ENCODE peak calls at places on chromosomes 16 and 17, in nine cellular contexts. V is cardiac muscle cell, A is HepG2, L is esophagus squamous epithelium, W is tibial nerve, J is left ventricle myocardium inferior, S is Peyer's patch, U is A549, G is tibial artery. B is an unnamed sample.

GRCh38 chr16:57548424-57548823 is 6.0 kb downstream of the ADGRG5 start:
- DNase-seq in A (no peak), V (no peak), J (no peak), S (no peak), W (no peak), G (no peak), L (no peak), U (no peak), B (no peak)

GRCh38 chr16:86252596-86252995 is 257.7 kb upstream of the FOXF1 start:
- DNase-seq in G (no peak), V (peak; percentile 54), A (no peak), J (no peak), L (no peak), U (peak; percentile 35), S (no peak), W (no peak), B (no peak)

GRCh38 chr16:1769402-1770300 is 1.7 kb downstream of the NME3 start:
- DNase-seq in L (no peak), U (no peak), W (no peak), G (no peak), S (no peak), V (no peak), J (no peak), A (no peak), B (no peak)

GRCh38 chr17:81436294-81436849 is 41.1 kb downstream of the BAHCC1 start:
- DNase-seq in G (no peak), W (peak; percentile 39), V (no peak), A (no peak), J (peak; percentile 76), L (no peak), S (no peak), U (peak; percentile 56), B (no peak)

GRCh38 chr17:43994272-43995149 is 9.9 kb upstream of the NAGS start:
- DNase-seq in A (peak; percentile 54), S (peak; percentile 76), W (no peak), V (peak; percentile 77), G (peak; percentile 68), L (no peak), J (peak; percentile 54), U (peak; percentile 71), B (peak; percentile 84)

GRCh38 chr16:85696761-85697160 is 8.0 kb upstream of the GINS2 start:
- DNase-seq in L (no peak), S (no peak), J (no peak), A (no peak), V (no peak), W (no peak), G (no peak), U (no peak), B (no peak)

GRCh38 chr16:88473666-88474534 is 20.8 kb downstream of the ZFPM1 start:
- DNase-seq in S (no peak), J (peak; percentile 70), U (no peak), L (no peak), W (no peak), V (no peak), A (no peak), G (no peak), B (no peak)

GRCh38 chr16:30755955-30756780 is 5.7 kb downstream of the CFAP119 start:
- DNase-seq in J (no peak), G (no peak), U (no peak), V (no peak), W (no peak), L (no peak), S (no peak), A (no peak), B (peak; percentile 19)

GRCh38 chr16:4488486-4488967 is 12.3 kb downstream of the HMOX2 start:
- DNase-seq in J (no peak), L (no peak), V (no peak), W (no peak), A (no peak), S (no peak), U (no peak), G (no peak), B (no peak)

GRCh38 chr16:4489030-4489429 is 12.8 kb downstream of the HMOX2 start:
- DNase-seq in G (no peak), U (no peak), A (no peak), L (no peak), J (no peak), W (no peak), V (no peak), S (no peak), B (no peak)

GRCh38 chr16:4487955-4488481 is 11.8 kb downstream of the HMOX2 start:
- DNase-seq in W (no peak), A (no peak), U (no peak), G (no peak), J (no peak), V (no peak), S (no peak), L (no peak), B (no peak)

GRCh38 chr16:4481965-4482364 is 5.8 kb downstream of the HMOX2 start:
- DNase-seq in S (no peak), U (no peak), L (no peak), V (no peak), G (no peak), A (no peak), W (no peak), J (no peak), B (no peak)

DNA sequence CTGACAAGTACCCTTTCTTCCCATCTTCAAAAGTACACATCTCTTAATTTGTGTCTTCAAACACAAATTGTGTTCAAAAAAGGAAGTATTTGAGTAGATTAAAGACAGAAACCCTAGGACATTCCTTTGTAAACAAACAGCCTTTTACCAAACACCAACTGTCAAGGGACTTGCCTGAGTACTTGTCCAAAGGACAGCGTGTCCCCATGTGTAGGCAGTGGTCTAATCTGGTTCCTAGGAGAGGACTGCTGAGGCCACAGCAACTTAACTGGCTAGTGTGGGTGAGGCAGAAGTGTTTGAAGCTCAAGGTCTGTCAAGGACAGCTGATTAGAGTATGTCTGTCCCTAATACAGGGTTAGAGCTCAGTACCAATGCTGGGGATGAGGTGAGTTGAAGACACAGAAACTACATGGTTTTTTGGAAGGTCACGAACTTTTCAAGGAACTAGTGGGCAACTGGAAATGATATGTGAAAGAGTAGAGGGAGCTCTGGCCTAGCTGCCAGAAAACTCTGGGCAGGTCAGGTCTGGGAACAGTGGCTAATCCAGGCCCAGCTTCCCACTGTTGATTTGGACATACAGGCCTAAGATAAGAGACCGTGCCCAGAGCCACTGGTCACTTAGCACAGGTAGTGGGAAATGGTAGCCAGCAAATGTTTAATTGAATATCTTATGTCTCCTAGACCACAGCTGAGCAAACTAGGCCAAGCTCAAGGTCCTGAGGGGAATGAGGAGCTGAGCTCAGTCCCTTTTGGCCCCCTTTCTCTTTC is 10.1 kb downstream of the HMOX2 start:
- DNase-seq in A (no peak), U (no peak), S (no peak), L (no peak), G (no peak), V (peak; percentile 66), J (peak; percentile 44), W (peak; percentile 37), B (no peak)
- H3K4me1 ChIP-seq in A (peaks cover 38% of the 10 kb centered on the region), U (peaks cover 18% of the 10 kb centered on the region), S (no peaks in the 10 kb centered on the region), L (peaks cover 46% of the 10 kb centered on the region), G (no peaks in the 10 kb centered on the region), V (peaks cover 25% of the 10 kb centered on the region), J (peaks cover 66% of the 10 kb centered on the region), W (peaks cover 11% of the 10 kb centered on the region), B (peaks cover 38% of the 10 kb centered on the region)

GRCh38 chr17:75316253-75316652 is 27.0 kb upstream of the SLC25A19 start:
- DNase-seq in J (no peak), U (no peak), G (no peak), V (no peak), S (no peak), W (no peak), A (no peak), L (no peak), B (no peak)

GRCh38 chr17:75319818-75320691 is 30.8 kb upstream of the SLC25A19 start:
- DNase-seq in J (no peak), U (no peak), G (no peak), W (no peak), V (no peak), A (no peak), L (no peak), S (no peak), B (no peak)

GRCh38 chr17:75317671-75318070 is 28.4 kb upstream of the SLC25A19 start:
- DNase-seq in L (no peak), G (no peak), U (no peak), J (no peak), A (no peak), V (no peak), S (no peak), W (no peak), B (no peak)

GRCh38 chr17:75318211-75318610 is 29.0 kb upstream of the SLC25A19 start:
- DNase-seq in J (no peak), V (no peak), W (no peak), A (no peak), L (no peak), G (no peak), S (no peak), U (no peak), B (no peak)

DNA sequence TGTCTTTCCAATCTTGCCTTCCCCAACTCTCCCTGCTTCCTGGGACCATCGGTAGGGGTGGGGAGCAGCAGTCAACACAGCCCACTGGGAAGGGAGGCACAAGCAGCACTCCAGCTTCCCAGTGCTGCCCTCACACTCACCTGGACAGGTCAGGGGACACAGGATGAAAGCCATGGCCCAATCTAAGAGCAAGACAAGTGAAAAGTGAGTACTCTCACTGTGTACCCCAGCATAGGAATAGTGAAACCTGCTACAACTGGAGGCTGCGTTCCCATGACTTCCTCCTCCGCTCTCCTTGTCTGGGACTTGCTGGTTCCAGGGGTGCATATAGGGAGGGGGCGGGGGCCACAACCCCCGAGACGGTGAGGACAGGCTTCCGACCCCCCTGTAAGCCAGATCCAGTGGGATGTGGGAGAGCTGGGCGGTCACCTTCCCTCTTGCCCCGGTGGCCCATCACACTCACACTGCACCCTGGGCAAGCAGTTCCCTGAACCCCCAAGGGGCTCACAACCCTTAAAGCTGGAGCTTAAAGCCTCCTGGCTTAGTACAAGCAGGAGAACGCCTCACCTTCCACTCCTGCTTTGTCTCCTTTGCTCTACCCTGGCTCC is 29.5 kb upstream of the SLC25A19 start:
- DNase-seq in G (no peak), J (no peak), L (no peak), U (no peak), S (no peak), V (no peak), A (no peak), W (no peak), B (no peak)
- H3K27ac ChIP-seq in G (no peak overlapping the region), J (peak overlapping the region; percentile 3), L (peak overlapping the region; percentile 13), U (no peak overlapping the region), S (peak overlapping the region; percentile 74), V (no peak overlapping the region), A (no peak overlapping the region), W (peak overlapping the region; percentile 34), B (no peak overlapping the region)

GRCh38 chr17:66834426-66834918 is 445 bp upstream of the CACNG5 start:
- DNase-seq in A (no peak), S (no peak), L (no peak), W (no peak), U (no peak), V (no peak), J (no peak), G (no peak), B (no peak)
- H3K4me3 ChIP-seq in A (no peak overlapping the region), S (no peak overlapping the region), L (no peak overlapping the region), W (no peak overlapping the region), U (peak overlapping the region; percentile 39), V (peak overlapping the region; percentile 12), J (no peak overlapping the region), G (no peak overlapping the region), B (no peak overlapping the region)

GRCh38 chr16:54062361-54063346 is 223.9 kb downstream of the IRX3 start:
- DNase-seq in A (no peak), S (no peak), G (no peak), V (no peak), L (no peak), W (no peak), J (no peak), U (no peak), B (no peak)

GRCh38 chr16:54061454-54061853 is 225.1 kb downstream of the IRX3 start:
- DNase-seq in L (no peak), W (no peak), V (no peak), A (no peak), U (no peak), S (no peak), G (no peak), J (no peak), B (no peak)

GRCh38 chr16:54059319-54059718 is 227.3 kb downstream of the IRX3 start:
- DNase-seq in L (no peak), S (no peak), W (no peak), J (no peak), U (no peak), V (no peak), A (no peak), G (no peak), B (no peak)

GRCh38 chr16:54063374-54063773 is 223.2 kb downstream of the IRX3 start:
- DNase-seq in J (no peak), G (no peak), V (no peak), S (no peak), L (no peak), W (no peak), A (no peak), U (no peak), B (no peak)

GRCh38 chr16:54060599-54061355 is 225.8 kb downstream of the IRX3 start:
- DNase-seq in J (no peak), U (no peak), G (no peak), V (no peak), A (no peak), L (no peak), W (no peak), S (no peak), B (no peak)
- H3K4me1 ChIP-seq in J (peaks cover 23% of the 10 kb centered on the region), U (no peaks in the 10 kb centered on the region), G (no peaks in the 10 kb centered on the region), V (peaks cover 21% of the 10 kb centered on the region), A (peaks cover 42% of the 10 kb centered on the region), L (peaks cover 2% of the 10 kb centered on the region), W (no peaks in the 10 kb centered on the region), S (no peaks in the 10 kb centered on the region), B (no peaks in the 10 kb centered on the region)